ENCODE peak calls at places on chromosomes 12 and 14, in six cellular contexts. One of them, this sample, is unnamed.

GRCh38 chr14:96576937-96577336 is 74.8 kb downstream of the PAPOLA start:
- DNase-seq in left ventricle myocardium inferior: no peak
- DNase-seq in left lung: no peak
- DNase-seq in NCI-H2029: no peak
- DNase-seq in activated T-cell treated with anti-CD3 and anti-CD28 coated beads, Interleukin-2, amount 50 U/mL, for 72 hours: no peak
- DNase-seq in SW480: no peak
- DNase-seq in this sample: no peak

GRCh38 chr14:84036863-84037262 is 1493.1 kb upstream of the FLRT2 start:
- DNase-seq in left ventricle myocardium inferior: no peak
- DNase-seq in left lung: no peak
- DNase-seq in NCI-H2029: no peak
- DNase-seq in activated T-cell treated with anti-CD3 and anti-CD28 coated beads, Interleukin-2, amount 50 U/mL, for 72 hours: no peak
- DNase-seq in SW480: no peak
- DNase-seq in this sample: no peak

GRCh38 chr14:70666364-70666691 is 24.6 kb downstream of the TTC9 start:
- DNase-seq in left ventricle myocardium inferior: no peak
- DNase-seq in left lung: no peak
- DNase-seq in NCI-H2029: no peak
- DNase-seq in activated T-cell treated with anti-CD3 and anti-CD28 coated beads, Interleukin-2, amount 50 U/mL, for 72 hours: no peak
- DNase-seq in SW480: peak
- DNase-seq in this sample: no peak

GRCh38 chr14:24999157-24999556 is 50.8 kb downstream of the STXBP6 start:
- DNase-seq in left ventricle myocardium inferior: no peak
- DNase-seq in left lung: no peak
- DNase-seq in NCI-H2029: no peak
- DNase-seq in activated T-cell treated with anti-CD3 and anti-CD28 coated beads, Interleukin-2, amount 50 U/mL, for 72 hours: no peak
- DNase-seq in SW480: no peak
- DNase-seq in this sample: no peak

GRCh38 chr14:68585690-68586089 is 207.2 kb downstream of the ZFP36L1 start:
- DNase-seq in left ventricle myocardium inferior: no peak
- DNase-seq in left lung: no peak
- DNase-seq in NCI-H2029: no peak
- DNase-seq in activated T-cell treated with anti-CD3 and anti-CD28 coated beads, Interleukin-2, amount 50 U/mL, for 72 hours: no peak
- DNase-seq in SW480: no peak
- DNase-seq in this sample: no peak

GRCh38 chr14:35492569-35493014 is 41.4 kb upstream of the INSM2 start:
- DNase-seq in left ventricle myocardium inferior: no peak
- DNase-seq in left lung: no peak
- DNase-seq in NCI-H2029: no peak
- DNase-seq in activated T-cell treated with anti-CD3 and anti-CD28 coated beads, Interleukin-2, amount 50 U/mL, for 72 hours: no peak
- DNase-seq in SW480: no peak
- DNase-seq in this sample: no peak

GRCh38 chr12:115879354-115879753 is 398.1 kb downstream of the MED13L start:
- DNase-seq in left ventricle myocardium inferior: no peak
- DNase-seq in left lung: no peak
- DNase-seq in NCI-H2029: no peak
- DNase-seq in activated T-cell treated with anti-CD3 and anti-CD28 coated beads, Interleukin-2, amount 50 U/mL, for 72 hours: no peak
- DNase-seq in SW480: no peak
- DNase-seq in this sample: no peak

GRCh38 chr12:72869025-72869424 is 596.9 kb downstream of the TRHDE start:
- DNase-seq in left ventricle myocardium inferior: no peak
- DNase-seq in left lung: no peak
- DNase-seq in NCI-H2029: no peak
- DNase-seq in activated T-cell treated with anti-CD3 and anti-CD28 coated beads, Interleukin-2, amount 50 U/mL, for 72 hours: no peak
- DNase-seq in SW480: no peak
- DNase-seq in this sample: no peak

GRCh38 chr12:51923506-51924365 is 16.4 kb downstream of the ACVRL1 start:
- DNase-seq in left ventricle myocardium inferior: peak
- DNase-seq in left lung: peak
- DNase-seq in NCI-H2029: no peak
- DNase-seq in activated T-cell treated with anti-CD3 and anti-CD28 coated beads, Interleukin-2, amount 50 U/mL, for 72 hours: peak
- DNase-seq in SW480: no peak
- DNase-seq in this sample: peak

GRCh38 chr14:101707285-101707842 is 54.1 kb upstream of the PPP2R5C start:
- DNase-seq in left ventricle myocardium inferior: no peak
- DNase-seq in left lung: no peak
- DNase-seq in NCI-H2029: peak
- DNase-seq in activated T-cell treated with anti-CD3 and anti-CD28 coated beads, Interleukin-2, amount 50 U/mL, for 72 hours: peak
- DNase-seq in SW480: peak
- DNase-seq in this sample: peak

GRCh38 chr14:66944872-66945271 is 244.4 kb upstream of the GARIN2 start:
- DNase-seq in left ventricle myocardium inferior: no peak
- DNase-seq in left lung: no peak
- DNase-seq in NCI-H2029: no peak
- DNase-seq in activated T-cell treated with anti-CD3 and anti-CD28 coated beads, Interleukin-2, amount 50 U/mL, for 72 hours: no peak
- DNase-seq in SW480: no peak
- DNase-seq in this sample: no peak